ENCODE peak calls at places on chromosomes 2 and 18, in nine cellular contexts. J is fibroblast of lung, N is astrocyte, S is psoas muscle, R is tibial artery, Y is endodermal cell, Q is lung, G is IMR-90, A is vagina. K is an unnamed sample.
A peak's percentile ranks its signal among the peaks of the same experiment; 100 is the strongest.

GRCh38 chr2:128784626-128785306 is 466.1 kb upstream of the HS6ST1 start:
- DNase-seq in J (no peak), N (no peak), S (no peak), R (no peak), Y (no peak), Q (peak; percentile 20), G (no peak), A (peak; percentile 55), K (no peak)

GRCh38 chr18:8816233-8816632 is 110.9 kb downstream of the MTCL1 start:
- DNase-seq in J (peak; percentile 83), N (peak; percentile 77), S (no peak), R (no peak), Y (no peak), Q (no peak), G (no peak), A (no peak), K (no peak)

GRCh38 chr2:134625311-134625710 is 93.5 kb downstream of the TMEM163 start:
- DNase-seq in J (no peak), N (no peak), S (no peak), R (no peak), Y (no peak), Q (no peak), G (no peak), A (no peak), K (no peak)

GRCh38 chr2:102138331-102138730 is 4.2 kb upstream of the IL1R1 start:
- DNase-seq in J (no peak), N (no peak), S (no peak), R (no peak), Y (no peak), Q (no peak), G (no peak), A (no peak), K (no peak)

GRCh38 chr2:202944403-202944802 is 32.3 kb downstream of the CARF start:
- DNase-seq in J (peak; percentile 61), N (peak; percentile 45), S (no peak), R (no peak), Y (no peak), Q (no peak), G (peak; percentile 87), A (no peak), K (no peak)

GRCh38 chr2:238700506-238701050 is 147.3 kb upstream of the TWIST2 start:
- DNase-seq in J (no peak), N (no peak), S (no peak), R (no peak), Y (no peak), Q (no peak), G (no peak), A (no peak), K (no peak)

GRCh38 chr2:96547203-96547641 is 10.7 kb downstream of the ARID5A start:
- DNase-seq in J (no peak), N (no peak), S (no peak), R (no peak), Y (peak; percentile 68), Q (no peak), G (no peak), A (no peak), K (no peak)

GRCh38 chr2:160494243-160494642 is 636 bp upstream of the RBMS1 start:
- DNase-seq in J (peak; percentile 12), N (peak; percentile 4), S (no peak), R (no peak), Y (peak; percentile 58), Q (no peak), G (no peak), A (no peak), K (peak; percentile 27)

GRCh38 chr18:33270297-33270696 is 170.2 kb downstream of the CCDC178 start:
- DNase-seq in J (no peak), N (no peak), S (no peak), R (no peak), Y (no peak), Q (no peak), G (no peak), A (no peak), K (no peak)

GRCh38 chr18:79900610-79901570 is 50.6 kb downstream of the SLC66A2 start:
- DNase-seq in J (no peak), N (no peak), S (no peak), R (peak; percentile 14), Y (peak; percentile 31), Q (peak; percentile 27), G (no peak), A (no peak), K (no peak)

GRCh38 chr18:79898952-79899608 is 52.4 kb downstream of the SLC66A2 start:
- DNase-seq in J (no peak), N (no peak), S (no peak), R (no peak), Y (no peak), Q (peak; percentile 26), G (no peak), A (no peak), K (no peak)

GRCh38 chr18:79899609-79900435 is 51.6 kb downstream of the SLC66A2 start:
- DNase-seq in J (no peak), N (no peak), S (no peak), R (no peak), Y (peak; percentile 32), Q (peak; percentile 27), G (no peak), A (no peak), K (no peak)

GRCh38 chr18:79896746-79897145 is 54.7 kb downstream of the SLC66A2 start:
- DNase-seq in J (no peak), N (no peak), S (no peak), R (no peak), Y (no peak), Q (no peak), G (peak; percentile 1), A (no peak), K (no peak)

GRCh38 chr18:79897940-79898625 is 53.4 kb downstream of the SLC66A2 start:
- DNase-seq in J (no peak), N (no peak), S (no peak), R (peak; percentile 10), Y (no peak), Q (no peak), G (no peak), A (no peak), K (no peak)
- H3K9me3 ChIP-seq in J (peaks cover 3% of the 10 kb centered on the region), N (peaks cover 40% of the 10 kb centered on the region), S (peaks cover 37% of the 10 kb centered on the region), R (peaks cover 46% of the 10 kb centered on the region), Y (peaks cover 56% of the 10 kb centered on the region), Q (peaks cover 15% of the 10 kb centered on the region), G (peaks cover 41% of the 10 kb centered on the region), A (peaks cover 9% of the 10 kb centered on the region), K (no peaks in the 10 kb centered on the region)

GRCh38 chr18:37445368-37445767 is 120.2 kb downstream of the CELF4 start:
- DNase-seq in J (no peak), N (no peak), S (no peak), R (no peak), Y (peak; percentile 59), Q (no peak), G (no peak), A (no peak), K (no peak)
- H3K9me3 ChIP-seq in J (no peaks in the 10 kb centered on the region), N (no peaks in the 10 kb centered on the region), S (no peaks in the 10 kb centered on the region), R (no peaks in the 10 kb centered on the region), Y (no peaks in the 10 kb centered on the region), Q (no peaks in the 10 kb centered on the region), G (no peaks in the 10 kb centered on the region), A (no peaks in the 10 kb centered on the region), K (no peaks in the 10 kb centered on the region)

GRCh38 chr2:13601506-13601905 is 884.8 kb downstream of the TRIB2 start:
- DNase-seq in J (no peak), N (no peak), S (no peak), R (no peak), Y (no peak), Q (no peak), G (no peak), A (no peak), K (no peak)

GRCh38 chr2:13597176-13597575 is 880.4 kb downstream of the TRIB2 start:
- DNase-seq in J (no peak), N (no peak), S (no peak), R (no peak), Y (no peak), Q (no peak), G (no peak), A (no peak), K (no peak)

DNA sequence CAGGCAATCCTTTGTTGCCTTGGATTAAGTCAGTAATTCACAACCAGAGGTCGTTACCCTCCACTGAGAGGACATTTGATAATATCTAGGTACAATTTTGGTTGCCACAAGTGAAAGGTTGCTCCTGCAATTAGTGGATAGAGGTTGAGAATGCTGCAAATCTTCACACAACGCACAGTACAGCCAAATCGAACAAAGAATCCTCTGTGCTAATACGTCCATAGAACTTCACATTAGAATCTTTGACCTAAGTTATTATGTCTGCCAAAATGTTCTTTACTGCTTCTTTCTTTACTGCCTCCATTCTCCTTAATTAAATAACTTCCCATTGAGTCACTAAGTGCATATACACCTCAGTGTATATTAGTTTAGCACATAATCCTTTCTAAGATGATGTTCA is 879.5 kb downstream of the TRIB2 start:
- DNase-seq in J (no peak), N (no peak), S (no peak), R (no peak), Y (no peak), Q (no peak), G (no peak), A (no peak), K (no peak)
- H3K9me3 ChIP-seq in J (no peaks in the 10 kb centered on the region), N (no peaks in the 10 kb centered on the region), S (no peaks in the 10 kb centered on the region), R (no peaks in the 10 kb centered on the region), Y (peaks cover 54% of the 10 kb centered on the region), Q (no peaks in the 10 kb centered on the region), G (peaks cover 4% of the 10 kb centered on the region), A (no peaks in the 10 kb centered on the region), K (no peaks in the 10 kb centered on the region)

DNA sequence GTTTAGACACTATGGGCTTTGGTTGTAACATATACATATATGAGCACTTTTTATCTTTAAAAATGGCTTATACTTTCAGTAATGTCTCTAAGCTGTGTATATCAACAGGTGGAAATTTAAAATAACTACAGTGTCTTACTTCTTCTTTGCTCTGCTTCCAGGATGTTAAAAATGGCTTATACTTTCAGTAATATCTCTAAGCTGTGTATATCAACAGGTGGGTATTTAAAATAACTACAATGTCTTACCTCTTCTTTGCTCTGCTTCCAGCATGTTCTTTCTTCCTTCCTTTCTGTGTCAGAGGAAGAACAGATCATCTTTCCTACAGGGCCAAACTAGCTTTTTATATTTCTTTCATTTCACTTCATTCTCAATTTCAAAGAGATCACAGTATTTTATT is 689.6 kb downstream of the EPHA4 start:
- DNase-seq in J (no peak), N (no peak), S (no peak), R (no peak), Y (no peak), Q (no peak), G (no peak), A (no peak), K (no peak)
- H3K9me3 ChIP-seq in J (no peaks in the 10 kb centered on the region), N (no peaks in the 10 kb centered on the region), S (no peaks in the 10 kb centered on the region), R (no peaks in the 10 kb centered on the region), Y (peaks cover 8% of the 10 kb centered on the region), Q (no peaks in the 10 kb centered on the region), G (no peaks in the 10 kb centered on the region), A (no peaks in the 10 kb centered on the region), K (no peaks in the 10 kb centered on the region)

GRCh38 chr2:95149397-95149984 is 10.2 kb downstream of the ZNF514 start:
- DNase-seq in J (peak; percentile 10), N (no peak), S (no peak), R (no peak), Y (no peak), Q (no peak), G (no peak), A (no peak), K (no peak)
- H3K9me3 ChIP-seq in J (peaks cover 16% of the 10 kb centered on the region), N (peaks cover 71% of the 10 kb centered on the region), S (peaks cover 95% of the 10 kb centered on the region), R (peaks cover 67% of the 10 kb centered on the region), Y (peaks cover 100% of the 10 kb centered on the region), Q (peaks cover 47% of the 10 kb centered on the region), G (peaks cover 85% of the 10 kb centered on the region), A (peaks cover 43% of the 10 kb centered on the region), K (peaks cover 54% of the 10 kb centered on the region)